ENCODE peak calls at places on chromosomes 3 and 15, in four cellular contexts. L is amygdala, Y is AG20443, V is HT1080. P is an unnamed sample.

GRCh38 chr3:127632441-127632840 is 3.5 kb downstream of the PODXL2 start:
- DNase-seq in Y (no peak), L (no peak), V (no peak), P (no peak)

GRCh38 chr15:72902245-72902928 is 118.8 kb upstream of the ADPGK start:
- DNase-seq in V (no peak), L (peak), Y (peak), P (peak)

GRCh38 chr3:147007736-147008245 is 398.6 kb downstream of the ZIC4 start:
- DNase-seq in V (peak), Y (no peak), L (no peak), P (no peak)

GRCh38 chr3:29311805-29312204 is 30.9 kb downstream of the RBMS3 start:
- DNase-seq in V (no peak), Y (peak), L (no peak), P (no peak)

GRCh38 chr15:52670087-52670486 is 9.1 kb downstream of the ATOSA start:
- DNase-seq in L (no peak), Y (no peak), V (no peak), P (no peak)

GRCh38 chr3:9704343-9705322 is 1.0 kb downstream of the CPNE9 start:
- DNase-seq in L (no peak), V (no peak), Y (peak), P (peak)

GRCh38 chr3:159751754-159752153 is 236.9 kb upstream of the IL12A start:
- DNase-seq in Y (no peak), V (no peak), L (no peak), P (no peak)

GRCh38 chr3:134212898-134213665 is 37.6 kb downstream of the RYK start:
- DNase-seq in L (peak), Y (peak), V (peak), P (peak)